ENCODE peak calls at places on chromosomes 1 and 21, in eight cellular contexts. F is sigmoid colon, C is Panc1, E is breast epithelium, P is stomach, Y is HCT116, T is transverse colon, O is GM23338. R is an unnamed sample.

GRCh38 chr21:32878654-32879053 is 107.1 kb upstream of the PAXBP1 start:
- DNase-seq in F (no peak), C (no peak), E (no peak), P (no peak), Y (no peak), T (no peak), O (peak; percentile 16), R (no peak)

GRCh38 chr1:79741720-79742421 is 735.3 kb upstream of the ADGRL4 start:
- DNase-seq in F (no peak), C (no peak), E (no peak), P (no peak), Y (no peak), T (no peak), O (no peak), R (no peak)

GRCh38 chr1:58726581-58726980 is 26.7 kb upstream of the MYSM1 start:
- DNase-seq in F (no peak), C (no peak), E (no peak), P (no peak), Y (no peak), T (no peak), O (no peak), R (no peak)

GRCh38 chr1:111747947-111748346 is 7.8 kb upstream of the DDX20 start:
- DNase-seq in F (no peak), C (no peak), E (no peak), P (no peak), Y (no peak), T (no peak), O (no peak), R (no peak)

GRCh38 chr1:82377201-82377884 is 576.6 kb downstream of the ADGRL2 start:
- DNase-seq in F (no peak), C (no peak), E (no peak), P (no peak), Y (no peak), T (no peak), O (peak; percentile 29), R (no peak)

GRCh38 chr1:25105836-25106235 is 126.5 kb downstream of the SYF2 start:
- DNase-seq in F (no peak), C (no peak), E (no peak), P (no peak), Y (no peak), T (no peak), O (no peak), R (no peak)

GRCh38 chr1:200875416-200875815 is 2.6 kb downstream of the GPR25 start:
- DNase-seq in F (peak; percentile 34), C (no peak), E (no peak), P (no peak), Y (no peak), T (no peak), O (no peak), R (no peak)

GRCh38 chr1:205532996-205533728 is 28.7 kb downstream of the CDK18 start:
- DNase-seq in F (peak; percentile 58), C (no peak), E (no peak), P (no peak), Y (no peak), T (no peak), O (no peak), R (no peak)

GRCh38 chr1:152392909-152393308 is 21.2 kb downstream of the CRNN start:
- DNase-seq in F (no peak), C (no peak), E (no peak), P (no peak), Y (no peak), T (no peak), O (no peak), R (no peak)

GRCh38 chr1:159207774-159208459 is 3.2 kb downstream of the ACKR1 start:
- DNase-seq in F (no peak), C (no peak), E (no peak), P (no peak), Y (no peak), T (no peak), O (peak; percentile 63), R (no peak)

GRCh38 chr1:37478890-37479254 is 4.5 kb downstream of the ZC3H12A start:
- DNase-seq in F (no peak), C (no peak), E (no peak), P (no peak), Y (no peak), T (peak; percentile 47), O (no peak), R (no peak)

GRCh38 chr21:44571296-44571695 is 2.2 kb upstream of the KRTAP10-4 start:
- DNase-seq in F (no peak), C (no peak), E (no peak), P (no peak), Y (no peak), T (no peak), O (no peak), R (no peak)

GRCh38 chr1:153430561-153430960 is 14.2 kb downstream of the S100A7A start:
- DNase-seq in F (no peak), C (no peak), E (no peak), P (no peak), Y (no peak), T (no peak), O (no peak), R (no peak)

GRCh38 chr1:10856253-10856683 is 59.8 kb upstream of the CASZ1 start:
- DNase-seq in F (no peak), C (no peak), E (no peak), P (no peak), Y (no peak), T (peak; percentile 16), O (no peak), R (peak; percentile 18)

GRCh38 chr1:2628933-2629626 is 3.7 kb downstream of the MMEL1 start:
- DNase-seq in F (no peak), C (no peak), E (peak; percentile 43), P (no peak), Y (no peak), T (no peak), O (peak; percentile 71), R (no peak)

DNA sequence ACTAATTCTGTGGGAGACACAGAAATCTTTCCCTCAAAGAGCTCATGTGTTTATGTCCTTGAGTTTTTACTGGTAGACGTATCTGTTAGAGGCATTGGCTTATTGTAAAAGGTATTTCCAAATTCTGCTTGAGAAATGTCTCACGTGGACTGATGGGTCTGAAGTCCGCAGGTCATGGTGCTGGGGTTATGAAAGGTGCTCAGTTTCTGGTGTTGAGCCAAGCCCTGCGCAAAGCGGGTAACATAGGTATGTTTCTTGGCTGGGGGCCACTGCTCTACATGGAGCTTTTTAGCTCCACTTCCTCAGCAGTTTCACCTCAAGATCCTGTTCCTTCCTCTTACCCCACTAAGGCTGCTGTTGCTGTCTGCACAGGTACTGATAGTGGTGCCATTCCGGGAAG is 10.8 kb downstream of the UTP25 start:
- DNase-seq in F (no peak), C (no peak), E (no peak), P (peak; percentile 48), Y (no peak), T (no peak), O (no peak), R (no peak)
- H3K4me1 ChIP-seq in F (no peaks in the 10 kb centered on the region), C (peaks cover 6% of the 10 kb centered on the region), E (no peaks in the 10 kb centered on the region), P (no peaks in the 10 kb centered on the region), Y (peaks cover 5% of the 10 kb centered on the region), T (no peaks in the 10 kb centered on the region), O (no peaks in the 10 kb centered on the region), R (no peaks in the 10 kb centered on the region)

GRCh38 chr1:94050263-94050662 is 70.7 kb downstream of the ABCA4 start:
- DNase-seq in F (no peak), C (no peak), E (no peak), P (no peak), Y (no peak), T (no peak), O (no peak), R (no peak)

GRCh38 chr1:94050675-94051074 is 70.3 kb downstream of the ABCA4 start:
- DNase-seq in F (no peak), C (no peak), E (no peak), P (no peak), Y (no peak), T (no peak), O (no peak), R (no peak)

GRCh38 chr1:94049791-94050190 is 71.2 kb downstream of the ABCA4 start:
- DNase-seq in F (no peak), C (no peak), E (no peak), P (no peak), Y (no peak), T (no peak), O (no peak), R (no peak)

GRCh38 chr1:94047914-94048313 is 73.0 kb downstream of the ABCA4 start:
- DNase-seq in F (no peak), C (no peak), E (no peak), P (no peak), Y (no peak), T (no peak), O (no peak), R (no peak)

DNA sequence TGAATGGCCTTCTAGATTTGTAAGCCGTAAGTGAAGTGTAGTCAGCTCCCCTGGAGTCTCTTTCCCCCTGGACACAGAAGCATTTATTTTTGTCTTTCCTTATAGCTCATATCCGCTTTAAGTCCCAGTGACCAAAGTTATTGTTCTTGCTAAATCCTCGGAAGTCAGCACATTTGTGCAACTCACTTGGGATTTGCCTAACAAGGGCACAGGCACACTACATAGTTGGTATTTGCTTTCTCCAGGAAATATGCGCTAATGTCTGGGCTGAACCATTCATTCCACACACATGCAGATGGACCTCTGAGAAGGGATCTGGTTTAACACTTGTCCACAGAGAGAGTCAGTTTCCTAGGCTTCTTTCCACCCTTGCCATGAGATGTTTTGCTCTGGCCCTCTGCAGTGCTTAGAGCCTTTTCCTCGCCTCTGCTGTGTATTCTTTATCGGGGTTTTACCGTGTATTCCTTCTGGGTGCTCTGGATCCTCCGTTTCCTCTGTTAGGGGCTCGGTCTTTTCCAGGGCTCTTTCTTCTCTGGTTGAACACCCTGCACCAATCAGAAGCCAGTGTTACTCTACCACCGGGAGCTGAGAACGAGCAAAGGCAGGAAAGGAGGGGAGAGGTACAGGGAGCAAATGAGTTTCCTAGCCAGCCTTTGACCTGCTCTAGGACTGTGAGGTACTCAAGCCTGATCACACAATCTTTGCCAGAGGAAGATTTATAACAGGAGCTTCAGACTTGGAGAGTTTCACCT is 72.4 kb downstream of the ABCA4 start:
- DNase-seq in F (no peak), C (no peak), E (no peak), P (no peak), Y (no peak), T (no peak), O (peak; percentile 49), R (no peak)
- TF ChIP-seq POLR2AphosphoS5 in F (peak; percentile 37), C (no peak), E (no peak), P (no peak), Y (no peak), T (no peak), O (no peak), R (no peak)

GRCh38 chr1:44534771-44535170 is 129.7 kb downstream of the RNF220 start:
- DNase-seq in F (no peak), C (no peak), E (no peak), P (no peak), Y (no peak), T (no peak), O (peak; percentile 77), R (no peak)
- H3K4me1 ChIP-seq in F (no peaks in the 10 kb centered on the region), C (peaks cover 15% of the 10 kb centered on the region), E (no peaks in the 10 kb centered on the region), P (no peaks in the 10 kb centered on the region), Y (peaks cover 19% of the 10 kb centered on the region), T (no peaks in the 10 kb centered on the region), O (peaks cover 67% of the 10 kb centered on the region), R (no peaks in the 10 kb centered on the region)

DNA sequence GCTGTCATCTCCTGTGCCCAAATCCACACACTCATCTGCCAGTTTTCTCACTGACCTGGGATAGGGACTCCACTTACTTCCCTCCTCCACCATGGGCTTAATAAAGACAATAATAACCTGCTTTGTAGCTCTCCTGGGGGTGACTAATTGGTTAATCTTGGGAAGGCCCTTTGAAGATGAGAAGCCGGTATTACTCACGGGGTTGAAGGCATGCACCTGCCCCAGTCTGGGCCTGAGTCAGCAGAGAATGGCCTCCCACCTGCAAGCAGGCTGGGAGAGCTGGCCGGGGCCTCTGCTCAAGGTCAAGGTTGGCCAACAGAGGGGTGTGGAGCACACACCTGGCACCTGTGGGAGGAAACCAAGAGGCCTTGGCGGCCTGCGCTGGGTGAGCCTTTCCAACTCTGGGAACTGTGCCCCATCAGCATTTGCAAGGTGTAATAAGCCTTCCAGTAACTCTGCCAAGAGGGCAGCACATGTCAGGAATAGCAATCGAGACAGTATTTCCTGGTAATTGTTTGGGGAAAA is 49.1 kb downstream of the TOMM20 start:
- DNase-seq in F (no peak), C (no peak), E (peak; percentile 64), P (peak; percentile 95), Y (peak; percentile 92), T (peak; percentile 89), O (no peak), R (peak; percentile 84)
- TF ChIP-seq POLR2AphosphoS5 in F (no peak), C (no peak), E (peak; percentile 18), P (peak; percentile 78), Y (peak; percentile 75), T (peak; percentile 79), O (no peak), R (peak; percentile 78)